ENCODE peak calls at places on chromosomes 12 and 14, in eight cellular contexts. One of them, this sample, is unnamed.

GRCh38 chr12:69739287-69740191 is 879 bp downstream of the RAB3IP start:
- DNase-seq in stimulated activated CD8-positive, alpha-beta memory T cell treated with anti-CD3 and anti-CD28 coated beads, Interleukin-12 subunit alpha, Interleukin-12 subunit beta, amount 100 ng/mL, for 4 hours: peak
- DNase-seq in epithelial cell of prostate: no peak
- DNase-seq in CD4-positive, alpha-beta T cell: peak
- DNase-seq in activated T-cell treated with anti-CD3 and anti-CD28 coated beads for 48 hours: peak
- DNase-seq in AG10803: peak
- DNase-seq in C1 segment of cervical spinal cord: peak
- DNase-seq in activated T-helper 1 cell treated with anti-CD3 and anti-CD28 coated beads, Interleukin-2, amount 50 U/mL, for 16 hours: peak
- DNase-seq in this sample: peak

GRCh38 chr12:93818488-93819047 is 141.4 kb downstream of the CRADD start:
- DNase-seq in epithelial cell of prostate: no peak
- DNase-seq in stimulated activated CD8-positive, alpha-beta memory T cell treated with anti-CD3 and anti-CD28 coated beads, Interleukin-12 subunit alpha, Interleukin-12 subunit beta, amount 100 ng/mL, for 4 hours: no peak
- DNase-seq in activated T-cell treated with anti-CD3 and anti-CD28 coated beads for 48 hours: no peak
- DNase-seq in CD4-positive, alpha-beta T cell: no peak
- DNase-seq in activated T-helper 1 cell treated with anti-CD3 and anti-CD28 coated beads, Interleukin-2, amount 50 U/mL, for 16 hours: no peak
- DNase-seq in C1 segment of cervical spinal cord: no peak
- DNase-seq in AG10803: no peak
- DNase-seq in this sample: no peak

GRCh38 chr14:56216631-56217379 is 98.6 kb downstream of the PELI2 start:
- DNase-seq in activated T-helper 1 cell treated with anti-CD3 and anti-CD28 coated beads, Interleukin-2, amount 50 U/mL, for 16 hours: no peak
- DNase-seq in stimulated activated CD8-positive, alpha-beta memory T cell treated with anti-CD3 and anti-CD28 coated beads, Interleukin-12 subunit alpha, Interleukin-12 subunit beta, amount 100 ng/mL, for 4 hours: no peak
- DNase-seq in epithelial cell of prostate: no peak
- DNase-seq in AG10803: peak
- DNase-seq in C1 segment of cervical spinal cord: no peak
- DNase-seq in activated T-cell treated with anti-CD3 and anti-CD28 coated beads for 48 hours: no peak
- DNase-seq in CD4-positive, alpha-beta T cell: no peak
- DNase-seq in this sample: peak

GRCh38 chr14:61701946-61702345 is 6.6 kb downstream of the HIF1A start:
- DNase-seq in epithelial cell of prostate: no peak
- DNase-seq in activated T-cell treated with anti-CD3 and anti-CD28 coated beads for 48 hours: no peak
- DNase-seq in CD4-positive, alpha-beta T cell: no peak
- DNase-seq in AG10803: no peak
- DNase-seq in stimulated activated CD8-positive, alpha-beta memory T cell treated with anti-CD3 and anti-CD28 coated beads, Interleukin-12 subunit alpha, Interleukin-12 subunit beta, amount 100 ng/mL, for 4 hours: no peak
- DNase-seq in activated T-helper 1 cell treated with anti-CD3 and anti-CD28 coated beads, Interleukin-2, amount 50 U/mL, for 16 hours: no peak
- DNase-seq in C1 segment of cervical spinal cord: no peak
- DNase-seq in this sample: no peak

GRCh38 chr12:1840981-1841425 is 20.6 kb downstream of the LRTM2 start:
- DNase-seq in stimulated activated CD8-positive, alpha-beta memory T cell treated with anti-CD3 and anti-CD28 coated beads, Interleukin-12 subunit alpha, Interleukin-12 subunit beta, amount 100 ng/mL, for 4 hours: no peak
- DNase-seq in activated T-helper 1 cell treated with anti-CD3 and anti-CD28 coated beads, Interleukin-2, amount 50 U/mL, for 16 hours: no peak
- DNase-seq in C1 segment of cervical spinal cord: no peak
- DNase-seq in CD4-positive, alpha-beta T cell: no peak
- DNase-seq in activated T-cell treated with anti-CD3 and anti-CD28 coated beads for 48 hours: no peak
- DNase-seq in epithelial cell of prostate: no peak
- DNase-seq in AG10803: no peak
- DNase-seq in this sample: no peak

GRCh38 chr12:52152905-52153317 is 38.9 kb downstream of the KRT80 start:
- DNase-seq in CD4-positive, alpha-beta T cell: no peak
- DNase-seq in C1 segment of cervical spinal cord: no peak
- DNase-seq in epithelial cell of prostate: no peak
- DNase-seq in activated T-cell treated with anti-CD3 and anti-CD28 coated beads for 48 hours: no peak
- DNase-seq in stimulated activated CD8-positive, alpha-beta memory T cell treated with anti-CD3 and anti-CD28 coated beads, Interleukin-12 subunit alpha, Interleukin-12 subunit beta, amount 100 ng/mL, for 4 hours: no peak
- DNase-seq in activated T-helper 1 cell treated with anti-CD3 and anti-CD28 coated beads, Interleukin-2, amount 50 U/mL, for 16 hours: no peak
- DNase-seq in AG10803: no peak
- DNase-seq in this sample: no peak

GRCh38 chr12:19138551-19139344 is 9.2 kb downstream of the PLEKHA5 start:
- DNase-seq in C1 segment of cervical spinal cord: no peak
- DNase-seq in activated T-helper 1 cell treated with anti-CD3 and anti-CD28 coated beads, Interleukin-2, amount 50 U/mL, for 16 hours: no peak
- DNase-seq in AG10803: no peak
- DNase-seq in epithelial cell of prostate: peak
- DNase-seq in activated T-cell treated with anti-CD3 and anti-CD28 coated beads for 48 hours: no peak
- DNase-seq in CD4-positive, alpha-beta T cell: no peak
- DNase-seq in stimulated activated CD8-positive, alpha-beta memory T cell treated with anti-CD3 and anti-CD28 coated beads, Interleukin-12 subunit alpha, Interleukin-12 subunit beta, amount 100 ng/mL, for 4 hours: no peak
- DNase-seq in this sample: no peak

GRCh38 chr12:109706747-109707469 is 6.7 kb upstream of the FAM222A start:
- DNase-seq in activated T-helper 1 cell treated with anti-CD3 and anti-CD28 coated beads, Interleukin-2, amount 50 U/mL, for 16 hours: no peak
- DNase-seq in activated T-cell treated with anti-CD3 and anti-CD28 coated beads for 48 hours: no peak
- DNase-seq in AG10803: no peak
- DNase-seq in stimulated activated CD8-positive, alpha-beta memory T cell treated with anti-CD3 and anti-CD28 coated beads, Interleukin-12 subunit alpha, Interleukin-12 subunit beta, amount 100 ng/mL, for 4 hours: no peak
- DNase-seq in epithelial cell of prostate: no peak
- DNase-seq in C1 segment of cervical spinal cord: no peak
- DNase-seq in CD4-positive, alpha-beta T cell: no peak
- DNase-seq in this sample: no peak